ENCODE peak calls at places on chromosomes 6 and 20, in six cellular contexts. D is upper lobe of left lung, B is K562, V is HepG2, F is HCT116, P is GM12878. S is an unnamed sample.

GRCh38 chr6:52620055-52620905 is 43.4 kb upstream of the TRAM2 start:
- ATAC-seq in V (peak), D (no peak), B (peak), P (no peak), F (no peak), S (no peak)

GRCh38 chr6:41371461-41371991 is 36.1 kb downstream of the NCR2 start:
- ATAC-seq in P (no peak), D (peak), F (no peak), V (peak), B (peak), S (peak)

GRCh38 chr6:22043284-22043962 is 253.4 kb downstream of the PRL start:
- ATAC-seq in P (no peak), F (no peak), D (peak), B (peak), V (no peak), S (peak)

GRCh38 chr6:1614767-1615650 is 5.3 kb downstream of the FOXC1 start:
- ATAC-seq in P (no peak), B (no peak), D (no peak), V (no peak), F (no peak), S (no peak)

GRCh38 chr6:131167773-131168172 is 32.5 kb downstream of the AKAP7 start:
- ATAC-seq in F (no peak), V (no peak), B (no peak), D (no peak), P (no peak), S (no peak)

GRCh38 chr6:119612871-119613515 is 263.4 kb upstream of the MAN1A1 start:
- ATAC-seq in D (no peak), B (peak), V (no peak), P (no peak), F (no peak), S (no peak)

GRCh38 chr6:82182756-82183155 is 64.8 kb downstream of the IBTK start:
- ATAC-seq in F (no peak), V (no peak), D (no peak), B (no peak), P (peak), S (no peak)

GRCh38 chr6:53986165-53986720 is 125.0 kb upstream of the MLIP start:
- ATAC-seq in B (no peak), D (no peak), V (peak), P (peak), F (peak), S (no peak)

GRCh38 chr6:89527634-89528033 is 94.7 kb downstream of the ANKRD6 start:
- ATAC-seq in V (no peak), P (no peak), D (no peak), B (no peak), F (no peak), S (no peak)

GRCh38 chr6:168518867-168519266 is 77.9 kb downstream of the SMOC2 start:
- ATAC-seq in F (no peak), V (no peak), D (peak), B (no peak), P (no peak), S (no peak)

GRCh38 chr6:77178821-77179220 is 284.5 kb downstream of the HTR1B start:
- ATAC-seq in V (no peak), B (no peak), D (no peak), F (no peak), P (no peak), S (no peak)

GRCh38 chr6:140202964-140203363 is 828.5 kb upstream of the CITED2 start:
- ATAC-seq in B (no peak), P (no peak), D (no peak), F (no peak), V (no peak), S (no peak)

GRCh38 chr20:20521736-20522135 is 153.8 kb downstream of the INSM1 start:
- ATAC-seq in V (no peak), B (no peak), D (no peak), F (no peak), P (no peak), S (no peak)

GRCh38 chr6:165713845-165714466 is 50.9 kb upstream of the PDE10A start:
- ATAC-seq in F (no peak), P (peak), D (no peak), V (no peak), B (no peak), S (no peak)

GRCh38 chr6:96899019-96899418 is 1.3 kb upstream of the NDUFAF4 start:
- ATAC-seq in B (no peak), D (no peak), F (no peak), V (no peak), P (no peak), S (no peak)

GRCh38 chr20:31694842-31695593 is 27.6 kb downstream of the BCL2L1 start:
- ATAC-seq in B (peak), P (no peak), F (no peak), D (no peak), V (no peak), S (no peak)

GRCh38 chr6:31307669-31308049 is 35.8 kb upstream of the HLA-C start:
- ATAC-seq in P (no peak), V (no peak), F (no peak), D (no peak), B (no peak), S (no peak)

GRCh38 chr6:165653196-165653595 is 9.8 kb downstream of the PDE10A start:
- ATAC-seq in V (no peak), P (peak), F (no peak), B (no peak), D (no peak), S (no peak)

GRCh38 chr6:53603381-53604121 is 58.6 kb upstream of the GCLC start:
- ATAC-seq in P (no peak), V (no peak), B (no peak), F (no peak), D (no peak), S (no peak)

GRCh38 chr6:13278184-13278583 is 50.2 kb downstream of the TBC1D7 start:
- ATAC-seq in V (peak), F (peak), B (no peak), D (no peak), P (peak), S (no peak)

GRCh38 chr6:118896339-118897136 is 2.6 kb downstream of the ASF1A start:
- ATAC-seq in P (peak), V (no peak), F (no peak), B (peak), D (no peak), S (no peak)

GRCh38 chr20:10513931-10514575 is 78.9 kb downstream of the SLX4IP start:
- ATAC-seq in B (no peak), D (no peak), F (no peak), V (no peak), P (peak), S (no peak)

GRCh38 chr6:53975966-53976610 is 135.2 kb upstream of the MLIP start:
- ATAC-seq in P (no peak), B (no peak), V (no peak), F (no peak), D (no peak), S (no peak)

GRCh38 chr20:54619181-54619580 is 143.8 kb downstream of the DOK5 start:
- ATAC-seq in D (no peak), F (peak), V (no peak), P (no peak), B (no peak), S (no peak)

GRCh38 chr20:58877374-58878360 is 25.2 kb downstream of the GNAS start:
- ATAC-seq in F (no peak), P (no peak), D (no peak), V (peak), B (no peak), S (no peak)

GRCh38 chr20:36532388-36532787 is 8.9 kb upstream of the MYL9 start:
- ATAC-seq in D (no peak), V (peak), P (no peak), F (no peak), B (no peak), S (no peak)

GRCh38 chr6:90148867-90149266 is 147.8 kb downstream of the BACH2 start:
- ATAC-seq in D (no peak), B (no peak), P (no peak), V (no peak), F (no peak), S (no peak)

GRCh38 chr20:56957737-56958553 is 308.5 kb downstream of the BMP7 start:
- ATAC-seq in F (peak), D (no peak), V (peak), P (no peak), B (no peak), S (no peak)

GRCh38 chr6:150866147-150867073 is 908 bp downstream of the MTHFD1L start:
- ATAC-seq in V (peak), F (peak), P (peak), B (peak), D (peak), S (peak)

GRCh38 chr20:1334761-1335160 is 5.8 kb upstream of the SDCBP2 start:
- ATAC-seq in F (peak), B (peak), P (no peak), D (no peak), V (peak), S (no peak)

GRCh38 chr6:583116-583515 is 73.8 kb downstream of the HUS1B start:
- ATAC-seq in P (no peak), F (no peak), B (no peak), D (no peak), V (no peak), S (no peak)

GRCh38 chr20:41064377-41064776 is 35.8 kb downstream of the TOP1 start:
- ATAC-seq in D (no peak), F (no peak), P (peak), B (no peak), V (no peak), S (no peak)

GRCh38 chr20:50115041-50115512 is 2.1 kb upstream of the UBE2V1 start:
- ATAC-seq in V (no peak), B (no peak), D (no peak), F (no peak), P (no peak), S (no peak)

GRCh38 chr20:50111120-50111828 is 1.7 kb downstream of the UBE2V1 start:
- ATAC-seq in P (peak), D (no peak), V (no peak), B (peak), F (no peak), S (no peak)

GRCh38 chr20:50113420-50114224 is 672 bp upstream of the UBE2V1 start:
- ATAC-seq in D (no peak), P (no peak), F (no peak), B (no peak), V (no peak), S (no peak)

GRCh38 chr20:50111829-50112495 is 988 bp downstream of the UBE2V1 start:
- ATAC-seq in B (no peak), F (no peak), V (no peak), D (no peak), P (no peak), S (no peak)

GRCh38 chr20:50112512-50113419 is at the start of gene UBE2V1:
- ATAC-seq in V (peak), P (peak), D (peak), F (peak), B (peak), S (peak)
- TF ChIP-seq POLR2AphosphoS5 in V (peak), P (peak), D (peak), F (peak), B (peak), S (peak)

DNA sequence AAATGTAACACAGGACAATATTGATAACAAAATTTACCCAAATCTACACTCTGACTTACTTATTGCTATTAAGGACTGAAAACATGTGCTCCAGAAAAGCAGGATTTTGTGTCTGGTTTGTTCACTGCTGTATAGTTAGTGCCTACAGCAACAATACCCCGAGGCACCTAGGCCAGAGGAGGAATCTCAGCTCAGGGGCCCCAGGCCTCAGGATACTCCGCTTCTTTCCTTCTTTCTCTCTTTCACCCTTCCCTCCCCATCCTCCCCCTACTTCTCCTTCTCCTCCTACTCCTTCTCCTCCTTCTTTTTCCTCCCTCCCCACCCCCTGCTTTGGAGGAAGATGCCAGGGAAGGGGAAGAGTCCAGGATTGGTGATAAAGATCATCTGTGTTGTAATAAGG is 985 bp upstream of the VNN2 start:
- ATAC-seq in D (no peak), P (no peak), V (no peak), F (no peak), B (no peak), S (no peak)
- H3K27ac ChIP-seq in D (no peak), P (no peak), V (no peak), F (no peak), B (no peak), S (no peak)

GRCh38 chr6:85390105-85390728 is 59.7 kb upstream of the NT5E start:
- ATAC-seq in F (no peak), V (peak), D (no peak), B (no peak), P (no peak), S (no peak)
- TF ChIP-seq POLR2A in F (no peak), V (no peak), D (no peak), B (no peak), P (no peak), S (no peak)

GRCh38 chr20:4009305-4009704 is 6.1 kb downstream of the RNF24 start:
- ATAC-seq in P (no peak), D (no peak), B (no peak), V (no peak), F (no peak), S (no peak)
- TF ChIP-seq POLR2AphosphoS5 in P (no peak), D (no peak), B (no peak), V (no peak), F (no peak), S (no peak)

GRCh38 chr20:34293119-34293518 is 10.0 kb downstream of the AHCY start:
- ATAC-seq in V (no peak), P (no peak), D (no peak), B (no peak), F (no peak), S (no peak)

GRCh38 chr20:34292496-34292895 is 10.7 kb downstream of the AHCY start:
- ATAC-seq in D (no peak), B (no peak), F (no peak), P (no peak), V (no peak), S (no peak)

GRCh38 chr20:34294563-34294962 is 8.6 kb downstream of the AHCY start:
- ATAC-seq in F (no peak), B (no peak), D (no peak), P (no peak), V (no peak), S (no peak)

GRCh38 chr20:34293589-34293988 is 9.6 kb downstream of the AHCY start:
- ATAC-seq in D (no peak), V (no peak), P (no peak), F (no peak), B (no peak), S (no peak)

DNA sequence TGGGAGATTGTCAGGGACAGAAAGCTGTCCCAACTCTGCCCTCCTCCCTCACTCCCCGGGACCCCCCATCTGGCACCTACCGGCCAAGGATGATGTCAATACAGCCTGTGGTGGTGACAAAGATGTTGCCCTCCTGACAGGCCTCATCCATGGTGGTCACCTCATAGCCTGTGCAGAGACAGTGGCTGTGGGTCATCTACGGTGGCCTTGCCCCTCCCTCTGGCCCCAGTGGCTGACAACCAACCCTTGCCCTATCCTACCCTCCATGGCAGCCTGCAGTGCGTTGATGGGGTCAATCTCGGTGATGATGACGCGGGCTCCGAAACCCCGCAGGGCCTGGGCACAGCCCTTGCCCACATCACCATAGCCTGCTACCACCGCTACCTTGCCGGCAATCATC is 12.7 kb downstream of the AHCY start:
- ATAC-seq in F (no peak), P (no peak), V (no peak), B (no peak), D (no peak), S (no peak)
- H3K27ac ChIP-seq in F (no peak), P (no peak), V (no peak), B (no peak), D (no peak), S (no peak)

DNA sequence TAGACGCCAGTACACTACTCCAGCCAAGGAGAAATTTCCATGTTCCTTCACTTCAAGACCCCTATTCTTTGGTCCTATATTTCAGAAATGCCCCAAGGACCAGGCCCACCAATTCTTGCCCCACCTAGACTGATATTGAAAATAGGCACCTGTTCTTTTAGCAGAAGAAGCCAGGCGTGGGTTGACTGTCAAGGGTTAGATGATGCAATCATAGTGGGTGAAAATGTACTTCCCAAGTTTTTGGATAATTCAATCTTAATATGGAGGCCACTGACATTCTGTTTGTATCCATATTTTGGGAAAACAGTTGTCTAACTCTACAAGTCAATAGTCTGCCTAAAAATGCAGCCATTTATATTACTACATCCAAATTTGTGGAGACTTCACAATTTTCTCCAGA is 21.0 kb upstream of the SNAP91 start:
- ATAC-seq in B (no peak), D (no peak), P (no peak), V (no peak), F (no peak), S (no peak)
- TF ChIP-seq POLR2A in B (no peak), D (no peak), P (no peak), V (no peak), F (no peak), S (no peak)

GRCh38 chr6:57205550-57206328 is 16.4 kb downstream of the RAB23 start:
- ATAC-seq in F (no peak), D (no peak), P (peak), B (no peak), V (no peak), S (no peak)

GRCh38 chr6:57207141-57207540 is 15.0 kb downstream of the RAB23 start:
- ATAC-seq in B (no peak), P (peak), V (no peak), D (no peak), F (no peak), S (no peak)

GRCh38 chr6:57210060-57210459 is 12.0 kb downstream of the RAB23 start:
- ATAC-seq in D (no peak), F (no peak), B (no peak), P (no peak), V (no peak), S (no peak)

GRCh38 chr6:57207872-57208271 is 14.2 kb downstream of the RAB23 start:
- ATAC-seq in D (no peak), P (peak), F (no peak), V (no peak), B (peak), S (no peak)

DNA sequence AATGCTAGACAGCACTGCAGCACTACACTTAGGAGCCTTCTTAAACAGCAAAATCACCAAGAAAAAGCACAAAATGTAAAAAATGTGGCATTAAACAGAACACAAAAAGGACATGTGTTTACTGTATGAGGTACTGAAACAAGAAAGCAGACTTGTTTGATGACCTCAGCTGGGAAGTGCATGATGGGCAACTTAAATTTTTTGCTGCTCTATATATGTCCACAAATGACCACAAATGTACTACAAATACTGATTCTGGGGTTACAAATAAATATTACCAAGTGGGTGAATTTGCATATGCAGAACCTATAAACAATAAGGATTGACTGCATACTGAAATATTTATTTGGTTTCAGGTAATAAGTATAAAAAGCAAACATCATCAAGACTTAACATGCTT is 13.1 kb downstream of the RAB23 start:
- ATAC-seq in F (no peak), V (no peak), B (peak), P (peak), D (no peak), S (no peak)
- TF ChIP-seq POLR2AphosphoS5 in F (no peak), V (no peak), B (no peak), P (no peak), D (no peak), S (no peak)

S was measured in gastroesophageal sphincter.